ENCODE peak calls at places on chromosomes 3 and 15, in six cellular contexts. E, B, I, M, H and L are unnamed samples.

GRCh38 chr15:70892912-70893560 is 410 bp downstream of the LRRC49 start:
- DNase-seq in E (peak; percentile 64), B (peak; percentile 78), I (peak; percentile 40), M (peak; percentile 79), H (peak; percentile 78), L (no peak)

GRCh38 chr3:45092132-45093031 is 53.8 kb downstream of the CDCP1 start:
- DNase-seq in E (peak; percentile 94), B (no peak), I (peak; percentile 56), M (peak; percentile 71), H (no peak), L (no peak)

GRCh38 chr15:74787251-74788041 is 5.6 kb downstream of the CSK start:
- DNase-seq in E (peak; percentile 43), B (peak; percentile 80), I (peak; percentile 84), M (peak; percentile 80), H (peak; percentile 46), L (peak; percentile 99)

GRCh38 chr3:152185941-152186630 is 82.6 kb upstream of the MBNL1 start:
- DNase-seq in E (no peak), B (no peak), I (no peak), M (no peak), H (no peak), L (no peak)

GRCh38 chr3:126816956-126817777 is 113.1 kb downstream of the CHCHD6 start:
- DNase-seq in E (no peak), B (no peak), I (no peak), M (no peak), H (peak; percentile 70), L (no peak)

GRCh38 chr3:132443421-132443820 is 26.1 kb downstream of the DNAJC13 start:
- DNase-seq in E (peak; percentile 15), B (no peak), I (no peak), M (no peak), H (no peak), L (no peak)

GRCh38 chr15:61871926-61872522 is 188.2 kb downstream of the VPS13C start:
- DNase-seq in E (no peak), B (peak; percentile 45), I (peak; percentile 27), M (peak; percentile 40), H (peak; percentile 49), L (no peak)

GRCh38 chr15:100187677-100188076 is 154.1 kb downstream of the ADAMTS17 start:
- DNase-seq in E (no peak), B (no peak), I (no peak), M (no peak), H (no peak), L (no peak)

GRCh38 chr3:128317101-128317697 is 149.5 kb downstream of the DNAJB8 start:
- DNase-seq in E (no peak), B (no peak), I (no peak), M (no peak), H (no peak), L (no peak)

GRCh38 chr3:72888546-72889309 is 882 bp downstream of the GXYLT2 start:
- DNase-seq in E (no peak), B (no peak), I (peak; percentile 43), M (peak; percentile 37), H (peak; percentile 13), L (no peak)

GRCh38 chr15:48064435-48064834 is 56.4 kb upstream of the SLC24A5 start:
- DNase-seq in E (no peak), B (no peak), I (no peak), M (no peak), H (no peak), L (no peak)

GRCh38 chr3:194245975-194246561 is 105.1 kb downstream of the CPN2 start:
- DNase-seq in E (no peak), B (no peak), I (no peak), M (no peak), H (no peak), L (no peak)

GRCh38 chr3:17047162-17047561 is 162.4 kb downstream of the PLCL2 start:
- DNase-seq in E (no peak), B (no peak), I (no peak), M (no peak), H (peak; percentile 47), L (no peak)

GRCh38 chr3:59128685-59129084 is 78.9 kb upstream of the CFAP20DC start:
- DNase-seq in E (no peak), B (no peak), I (no peak), M (no peak), H (no peak), L (no peak)

GRCh38 chr15:22968356-22968755 is 11.8 kb downstream of the CYFIP1 start:
- DNase-seq in E (peak; percentile 62), B (no peak), I (peak; percentile 38), M (peak; percentile 94), H (no peak), L (no peak)

GRCh38 chr15:63094495-63094931 is 27.1 kb upstream of the LACTB start:
- DNase-seq in E (peak; percentile 92), B (no peak), I (no peak), M (peak; percentile 77), H (peak; percentile 79), L (no peak)

GRCh38 chr15:81411056-81411455 is 37.0 kb upstream of the TMC3 start:
- DNase-seq in E (no peak), B (peak; percentile 31), I (no peak), M (no peak), H (peak; percentile 39), L (no peak)

GRCh38 chr3:52172262-52172757 is 18.1 kb upstream of the POC1A start:
- DNase-seq in E (no peak), B (no peak), I (no peak), M (no peak), H (no peak), L (no peak)

GRCh38 chr3:133535971-133536634 is 37.4 kb upstream of the CDV3 start:
- DNase-seq in E (peak; percentile 56), B (no peak), I (peak; percentile 22), M (peak; percentile 93), H (no peak), L (no peak)

GRCh38 chr3:156819842-156820686 is 6.1 kb upstream of the LEKR1 start:
- DNase-seq in E (no peak), B (no peak), I (no peak), M (peak; percentile 54), H (no peak), L (no peak)

GRCh38 chr3:129947916-129948315 is 26.6 kb upstream of the TRH start:
- DNase-seq in E (no peak), B (no peak), I (no peak), M (no peak), H (no peak), L (no peak)

GRCh38 chr15:90165659-90166489 is 35.3 kb upstream of the SEMA4B start:
- DNase-seq in E (peak; percentile 100), B (peak; percentile 90), I (peak; percentile 95), M (peak; percentile 98), H (no peak), L (no peak)

GRCh38 chr15:75647370-75648155 is at the start of gene SNX33:
- DNase-seq in E (peak; percentile 93), B (peak; percentile 84), I (peak; percentile 89), M (peak; percentile 91), H (peak; percentile 76), L (peak; percentile 24)

GRCh38 chr3:48696156-48696555 is 10.4 kb upstream of the NCKIPSD start:
- DNase-seq in E (no peak), B (no peak), I (no peak), M (no peak), H (no peak), L (no peak)

GRCh38 chr15:23687143-23687470 is at the start of gene NDN:
- DNase-seq in E (no peak), B (peak; percentile 27), I (no peak), M (peak; percentile 37), H (peak; percentile 46), L (no peak)

GRCh38 chr15:83380026-83380425 is 67.1 kb upstream of the SH3GL3 start:
- DNase-seq in E (peak; percentile 69), B (no peak), I (peak; percentile 36), M (no peak), H (no peak), L (no peak)